ENCODE peak calls at places on chromosomes 6 and 20, in eight cellular contexts. N is brain microvascular endothelial cell, D is GM12864, Y is H9, T is cardiac muscle cell, L is stomach, H is A549, A is epithelial cell of proximal tubule. G is an unnamed sample.

GRCh38 chr6:83463886-83464285 is 33.0 kb upstream of the ME1 start:
- DNase-seq in A (no peak), Y (no peak), H (no peak), N (no peak), L (no peak), D (no peak), T (peak; percentile 34), G (peak; percentile 8)

GRCh38 chr6:41813469-41813868 is 26.0 kb downstream of the TOMM6 start:
- DNase-seq in D (no peak), A (no peak), Y (no peak), L (no peak), N (no peak), T (no peak), H (no peak), G (no peak)

GRCh38 chr6:32107447-32107846 is 1.7 kb downstream of the TNXB start:
- DNase-seq in D (no peak), T (peak; percentile 58), N (no peak), Y (no peak), A (no peak), L (no peak), H (no peak), G (no peak)

GRCh38 chr6:5190467-5190866 is 70.3 kb downstream of the LYRM4 start:
- DNase-seq in Y (no peak), A (peak; percentile 96), D (no peak), L (no peak), T (peak; percentile 96), H (peak; percentile 60), N (peak; percentile 97), G (peak; percentile 98)

GRCh38 chr6:130282234-130282995 is 59.7 kb upstream of the SAMD3 start:
- DNase-seq in A (no peak), H (no peak), D (peak; percentile 18), N (peak; percentile 35), Y (no peak), L (no peak), T (peak; percentile 44), G (peak; percentile 73)

GRCh38 chr6:13667655-13668054 is 44.0 kb downstream of the RANBP9 start:
- DNase-seq in Y (no peak), T (peak; percentile 22), H (no peak), N (no peak), D (no peak), A (no peak), L (no peak), G (peak; percentile 28)

GRCh38 chr6:139370047-139370706 is 4.3 kb downstream of the CITED2 start:
- DNase-seq in D (no peak), T (peak; percentile 84), H (no peak), A (peak; percentile 54), Y (no peak), N (peak; percentile 56), L (no peak), G (peak; percentile 94)

GRCh38 chr6:108453601-108454157 is 107.0 kb upstream of the FOXO3 start:
- DNase-seq in D (peak; percentile 1), N (peak; percentile 92), T (peak; percentile 87), A (no peak), H (no peak), L (no peak), Y (no peak), G (peak; percentile 96)

GRCh38 chr6:154410215-154410614 is 53.6 kb upstream of the IPCEF1 start:
- DNase-seq in T (no peak), N (no peak), A (no peak), L (no peak), H (no peak), Y (no peak), D (no peak), G (no peak)

GRCh38 chr20:24098886-24099285 is 110.3 kb upstream of the GGTLC1 start:
- DNase-seq in N (peak; percentile 88), L (no peak), A (no peak), Y (no peak), H (peak; percentile 27), D (no peak), T (peak; percentile 72), G (peak; percentile 68)

GRCh38 chr6:53795254-53795701 is 473 bp downstream of the LRRC1 start:
- DNase-seq in A (no peak), D (no peak), T (no peak), N (no peak), Y (no peak), H (no peak), L (peak; percentile 34), G (peak; percentile 33)

GRCh38 chr6:135814043-135814442 is 37.5 kb upstream of the PDE7B start:
- DNase-seq in N (no peak), H (no peak), A (peak; percentile 6), Y (no peak), L (no peak), D (no peak), T (no peak), G (no peak)

GRCh38 chr6:17470953-17471335 is 77.5 kb downstream of the CAP2 start:
- DNase-seq in A (no peak), T (peak; percentile 93), D (no peak), H (peak; percentile 47), L (no peak), N (no peak), Y (no peak), G (peak; percentile 82)
- TF ChIP-seq CTCF in A (no peak), T (peak; percentile 18), D (no peak), H (no peak), L (no peak), N (no peak), Y (no peak), G (no peak)

GRCh38 chr6:35731736-35732532 is 4.9 kb upstream of the ARMC12 start:
- DNase-seq in H (peak; percentile 83), A (no peak), N (peak; percentile 93), Y (peak; percentile 94), L (peak; percentile 98), D (peak; percentile 59), T (peak; percentile 99), G (peak; percentile 99)
- TF ChIP-seq CTCF in H (no peak), A (peak; percentile 8), N (peak; percentile 4), Y (no peak), L (no peak), D (no peak), T (no peak), G (no peak)

GRCh38 chr20:11813106-11813890 is 104.4 kb upstream of the BTBD3 start:
- DNase-seq in D (no peak), N (no peak), A (no peak), H (no peak), Y (no peak), L (no peak), T (no peak), G (no peak)
- TF ChIP-seq CTCF in D (no peak), N (no peak), A (no peak), H (no peak), Y (no peak), L (no peak), T (no peak), G (no peak)

GRCh38 chr6:168370310-168370991 is 50.9 kb upstream of the DACT2 start:
- DNase-seq in T (peak; percentile 73), H (peak; percentile 50), D (no peak), Y (peak; percentile 85), L (peak; percentile 84), A (no peak), N (no peak), G (peak; percentile 41)
- TF ChIP-seq CTCF in T (peak; percentile 85), H (peak; percentile 71), D (peak; percentile 56), Y (peak; percentile 93), L (peak; percentile 78), A (peak; percentile 79), N (no peak), G (peak; percentile 71)

DNA sequence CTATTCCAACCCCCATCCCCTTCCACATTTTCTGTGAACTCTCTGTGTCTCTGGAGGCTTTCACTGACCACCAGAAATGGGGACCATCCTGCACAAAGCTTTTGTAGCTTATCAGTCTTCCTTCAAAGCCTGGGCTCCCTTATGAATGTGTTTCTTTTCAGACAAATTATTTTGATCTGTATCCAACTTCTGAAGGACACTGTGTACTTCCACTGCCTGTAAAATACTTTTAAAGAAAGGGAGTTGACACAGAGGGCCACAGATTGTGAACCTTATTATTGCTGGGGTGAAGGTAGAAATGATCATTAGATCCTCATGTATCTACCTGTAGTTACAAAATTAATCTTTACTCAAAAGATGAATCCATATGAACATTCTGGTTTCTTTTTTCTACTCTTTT is 135.6 kb downstream of the CARMIL1 start:
- DNase-seq in T (no peak), D (no peak), Y (no peak), A (no peak), H (no peak), N (no peak), L (no peak), G (no peak)
- TF ChIP-seq CTCF in T (no peak), D (no peak), Y (no peak), A (no peak), H (no peak), N (no peak), L (no peak), G (no peak)

DNA sequence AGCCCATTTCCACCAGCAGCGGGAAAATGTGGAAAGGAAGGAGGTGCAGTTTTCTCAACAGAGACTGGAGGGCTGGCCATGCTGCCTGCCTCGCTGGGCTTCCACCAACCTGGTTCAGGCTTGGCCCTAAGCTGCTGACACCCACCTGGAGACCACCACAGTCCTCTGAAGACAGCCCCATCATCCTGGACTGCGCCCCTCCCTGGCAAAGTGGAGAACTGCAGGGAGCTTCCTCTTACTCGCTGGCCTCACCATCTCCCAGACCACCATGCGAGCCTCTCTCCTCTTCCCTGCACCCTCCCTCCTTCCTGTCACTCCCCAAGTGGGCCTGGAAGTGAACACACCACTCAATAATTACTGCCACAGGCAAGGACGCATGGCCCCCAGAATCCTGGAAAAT is 71.5 kb downstream of the PSMG4 start:
- DNase-seq in L (no peak), T (no peak), Y (peak; percentile 63), H (no peak), N (no peak), D (no peak), A (no peak), G (no peak)
- TF ChIP-seq CTCF in L (no peak), T (no peak), Y (peak; percentile 63), H (no peak), N (peak; percentile 47), D (peak; percentile 42), A (peak; percentile 11), G (no peak)